ENCODE peak calls at places on chromosomes 11 and 22, in eight cellular contexts. U is mammary epithelial cell, O is AG04450, S is heart right ventricle, R is AG10803, H is IMR-90, Z is K562, G is OCI-LY7. I is an unnamed sample.

GRCh38 chr11:57237204-57237681 is at the start of gene APLNR:
- DNase-seq in U (no peak), O (no peak), S (no peak), R (no peak), H (no peak), Z (peak; percentile 91), G (no peak), I (no peak)

GRCh38 chr22:40176921-40177737 is 596 bp upstream of the TNRC6B start:
- DNase-seq in U (peak; percentile 74), O (no peak), S (no peak), R (peak; percentile 59), H (peak; percentile 71), Z (peak; percentile 86), G (peak; percentile 68), I (peak; percentile 69)

GRCh38 chr11:10072142-10072541 is 221.9 kb downstream of the SBF2 start:
- DNase-seq in U (no peak), O (peak; percentile 43), S (no peak), R (no peak), H (peak; percentile 92), Z (no peak), G (no peak), I (peak; percentile 25)

GRCh38 chr11:69934861-69935494 is 115.8 kb upstream of the FGF3 start:
- DNase-seq in U (no peak), O (no peak), S (no peak), R (no peak), H (peak; percentile 27), Z (peak; percentile 29), G (no peak), I (no peak)

GRCh38 chr11:126602349-126602940 is 247.0 kb downstream of the ST3GAL4 start:
- DNase-seq in U (no peak), O (no peak), S (no peak), R (no peak), H (no peak), Z (no peak), G (no peak), I (no peak)

GRCh38 chr22:46587492-46588278 is 32.5 kb upstream of the GRAMD4 start:
- DNase-seq in U (no peak), O (no peak), S (no peak), R (no peak), H (no peak), Z (no peak), G (peak; percentile 92), I (no peak)

GRCh38 chr22:39362932-39363331 is 13.1 kb downstream of the SYNGR1 start:
- DNase-seq in U (no peak), O (no peak), S (no peak), R (no peak), H (no peak), Z (no peak), G (no peak), I (no peak)

GRCh38 chr11:118052581-118053206 is 24.2 kb upstream of the TMPRSS4 start:
- DNase-seq in U (no peak), O (no peak), S (no peak), R (no peak), H (no peak), Z (peak; percentile 51), G (no peak), I (no peak)

GRCh38 chr11:563812-564578 is 3.2 kb downstream of the RASSF7 start:
- DNase-seq in U (no peak), O (no peak), S (no peak), R (no peak), H (no peak), Z (no peak), G (no peak), I (no peak)

GRCh38 chr22:21909871-21910270 is 42.4 kb upstream of the MAPK1 start:
- DNase-seq in U (no peak), O (no peak), S (no peak), R (no peak), H (no peak), Z (no peak), G (no peak), I (no peak)

GRCh38 chr11:30917859-30918478 is 331.8 kb upstream of the MPPED2 start:
- DNase-seq in U (peak; percentile 26), O (peak; percentile 4), S (peak; percentile 15), R (peak; percentile 58), H (peak; percentile 42), Z (peak; percentile 50), G (peak; percentile 62), I (peak; percentile 69)

GRCh38 chr11:118842369-118842768 is 41.3 kb upstream of the CXCR5 start:
- DNase-seq in U (peak; percentile 52), O (no peak), S (no peak), R (no peak), H (peak; percentile 41), Z (no peak), G (no peak), I (peak; percentile 45)

GRCh38 chr11:1654388-1655167 is 25.0 kb downstream of the KRTAP5-5 start:
- DNase-seq in U (no peak), O (no peak), S (no peak), R (no peak), H (no peak), Z (peak; percentile 14), G (no peak), I (no peak)

GRCh38 chr22:50437511-50438304 is 37.1 kb downstream of the SBF1 start:
- DNase-seq in U (no peak), O (no peak), S (no peak), R (no peak), H (no peak), Z (no peak), G (no peak), I (no peak)

GRCh38 chr11:46480909-46481308 is 89.3 kb upstream of the CHRM4 start:
- DNase-seq in U (no peak), O (no peak), S (no peak), R (no peak), H (no peak), Z (no peak), G (no peak), I (no peak)

GRCh38 chr11:720642-721346 is 14.8 kb downstream of the EPS8L2 start:
- DNase-seq in U (peak; percentile 22), O (no peak), S (no peak), R (no peak), H (peak; percentile 29), Z (peak; percentile 63), G (peak; percentile 46), I (no peak)

DNA sequence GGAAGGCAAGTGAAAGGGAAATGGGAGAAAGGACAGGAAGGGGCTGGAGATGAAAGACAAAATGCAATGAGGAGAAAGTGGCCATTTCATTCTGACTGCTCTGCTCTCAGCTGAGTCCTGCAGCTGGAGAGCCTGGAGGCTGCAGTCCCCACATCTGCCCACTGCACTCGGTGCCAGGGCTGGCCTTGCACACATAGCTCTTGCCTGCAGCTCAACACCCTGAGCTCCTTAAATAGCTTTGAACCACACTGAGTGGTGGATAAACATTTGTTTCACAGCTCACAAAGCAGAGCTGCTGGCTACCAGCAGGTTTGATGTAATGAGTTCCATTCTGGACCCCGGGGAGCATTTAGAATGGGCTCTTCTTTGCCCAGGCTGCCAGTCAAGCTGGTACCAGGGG is 426.1 kb upstream of the CADM1 start:
- DNase-seq in U (no peak), O (no peak), S (no peak), R (no peak), H (no peak), Z (no peak), G (peak; percentile 48), I (no peak)
- TF ChIP-seq CTCF in U (no peak), O (no peak), S (no peak), R (no peak), H (no peak), Z (no peak), G (no peak), I (no peak)

GRCh38 chr11:59754859-59755700 is at the start of gene STX3:
- DNase-seq in U (peak; percentile 82), O (no peak), S (peak; percentile 58), R (peak; percentile 58), H (peak; percentile 35), Z (peak; percentile 85), G (peak; percentile 73), I (peak; percentile 68)

GRCh38 chr11:59758638-59759037 is 3.5 kb downstream of the STX3 start:
- DNase-seq in U (no peak), O (no peak), S (no peak), R (no peak), H (no peak), Z (no peak), G (no peak), I (no peak)

GRCh38 chr11:59756496-59756840 is 1.3 kb downstream of the STX3 start:
- DNase-seq in U (peak; percentile 67), O (no peak), S (no peak), R (no peak), H (no peak), Z (no peak), G (no peak), I (peak; percentile 53)

GRCh38 chr11:59755701-59756495 is 722 bp downstream of the STX3 start:
- DNase-seq in U (peak; percentile 80), O (peak; percentile 37), S (peak; percentile 82), R (peak; percentile 66), H (peak; percentile 63), Z (peak; percentile 83), G (no peak), I (peak; percentile 81)

DNA sequence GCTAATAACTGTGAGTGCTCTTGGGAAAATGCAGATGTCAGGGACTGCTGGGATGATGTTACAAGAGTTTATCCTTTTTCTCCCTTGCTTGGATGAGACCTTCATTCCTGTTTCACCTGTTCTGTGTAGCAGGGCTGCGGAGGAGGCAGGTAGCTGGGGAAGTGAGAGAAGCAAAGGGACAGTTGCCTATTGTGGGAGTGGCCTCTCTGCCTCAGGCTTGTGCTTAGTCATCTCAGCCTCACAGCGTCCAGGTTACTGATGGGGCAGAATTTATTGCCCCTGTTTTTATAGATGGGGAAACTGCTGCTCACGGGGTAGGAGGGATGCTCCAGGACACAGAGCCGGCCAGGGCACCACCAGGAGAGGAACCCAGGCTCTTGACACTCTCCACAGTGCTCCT is 1.7 kb downstream of the STX3 start:
- DNase-seq in U (peak; percentile 79), O (no peak), S (no peak), R (no peak), H (peak; percentile 15), Z (peak; percentile 82), G (no peak), I (peak; percentile 16)
- H3K4me3 ChIP-seq in U (peak overlapping the region; percentile 94), O (peak overlapping the region; percentile 22), S (peak overlapping the region; percentile 96), R (no peak overlapping the region), H (no peak overlapping the region), Z (peak overlapping the region; percentile 94), G (peak overlapping the region; percentile 86), I (no peak overlapping the region)

GRCh38 chr11:16373768-16374167 is 17.4 kb upstream of the SOX6 start:
- DNase-seq in U (no peak), O (no peak), S (no peak), R (no peak), H (no peak), Z (no peak), G (no peak), I (no peak)
- TF ChIP-seq CTCF in U (no peak), O (no peak), S (no peak), R (no peak), H (no peak), Z (no peak), G (no peak), I (no peak)

GRCh38 chr22:28923826-28924732 is 40.7 kb downstream of the ZNRF3 start:
- DNase-seq in U (peak; percentile 35), O (no peak), S (no peak), R (no peak), H (no peak), Z (no peak), G (no peak), I (no peak)
- H3K4me3 ChIP-seq in U (no peak overlapping the region), O (no peak overlapping the region), S (no peak overlapping the region), R (no peak overlapping the region), H (no peak overlapping the region), Z (no peak overlapping the region), G (no peak overlapping the region), I (no peak overlapping the region)

GRCh38 chr11:6817668-6818067 is 18.2 kb upstream of the OR6A2 start:
- DNase-seq in U (no peak), O (no peak), S (no peak), R (no peak), H (peak; percentile 2), Z (no peak), G (no peak), I (no peak)
- TF ChIP-seq CTCF in U (no peak), O (no peak), S (no peak), R (no peak), H (no peak), Z (no peak), G (no peak), I (no peak)